ENCODE peak calls at places on chromosomes 2 and 18, in eight cellular contexts. One of them, this sample, is unnamed.

GRCh38 chr18:79903071-79903635 is 48.3 kb downstream of the SLC66A2 start:
- DNase-seq in NCI-H1092: no peak
- DNase-seq in KBM-7: no peak
- DNase-seq in tibial artery: peak; percentile 10
- DNase-seq in stimulated activated naive CD4-positive, alpha-beta T cell: no peak
- DNase-seq in M059J: no peak
- DNase-seq in memory B cell: no peak
- DNase-seq in activated T-helper 1 cell treated with anti-CD3 and anti-CD28 coated beads, Interleukin-12 subunit alpha, Interleukin-12 subunit beta, Interleukin-2, Interleukin-4 antibody, amounts not matched to agents 30 ng/mL and 10 ng/mL and 1 ng/mL, durations not matched to agents 14 hours and 24 hours and 36 hours: no peak
- DNase-seq in this sample: no peak

GRCh38 chr2:145321344-145321743 is 801.4 kb upstream of the ZEB2 start:
- DNase-seq in NCI-H1092: no peak
- DNase-seq in KBM-7: no peak
- DNase-seq in tibial artery: no peak
- DNase-seq in stimulated activated naive CD4-positive, alpha-beta T cell: no peak
- DNase-seq in M059J: no peak
- DNase-seq in memory B cell: no peak
- DNase-seq in activated T-helper 1 cell treated with anti-CD3 and anti-CD28 coated beads, Interleukin-12 subunit alpha, Interleukin-12 subunit beta, Interleukin-2, Interleukin-4 antibody, amounts not matched to agents 30 ng/mL and 10 ng/mL and 1 ng/mL, durations not matched to agents 14 hours and 24 hours and 36 hours: no peak
- DNase-seq in this sample: no peak

GRCh38 chr18:80167331-80167730 is 58.3 kb downstream of the ADNP2 start:
- DNase-seq in NCI-H1092: no peak
- DNase-seq in KBM-7: no peak
- DNase-seq in tibial artery: no peak
- DNase-seq in stimulated activated naive CD4-positive, alpha-beta T cell: no peak
- DNase-seq in M059J: no peak
- DNase-seq in memory B cell: no peak
- DNase-seq in activated T-helper 1 cell treated with anti-CD3 and anti-CD28 coated beads, Interleukin-12 subunit alpha, Interleukin-12 subunit beta, Interleukin-2, Interleukin-4 antibody, amounts not matched to agents 30 ng/mL and 10 ng/mL and 1 ng/mL, durations not matched to agents 14 hours and 24 hours and 36 hours: no peak
- DNase-seq in this sample: no peak

GRCh38 chr18:13543144-13543543 is 183.2 kb downstream of the FAM210A start:
- DNase-seq in NCI-H1092: no peak
- DNase-seq in KBM-7: no peak
- DNase-seq in tibial artery: no peak
- DNase-seq in stimulated activated naive CD4-positive, alpha-beta T cell: no peak
- DNase-seq in M059J: no peak
- DNase-seq in memory B cell: no peak
- DNase-seq in activated T-helper 1 cell treated with anti-CD3 and anti-CD28 coated beads, Interleukin-12 subunit alpha, Interleukin-12 subunit beta, Interleukin-2, Interleukin-4 antibody, amounts not matched to agents 30 ng/mL and 10 ng/mL and 1 ng/mL, durations not matched to agents 14 hours and 24 hours and 36 hours: no peak
- DNase-seq in this sample: no peak

GRCh38 chr18:11998182-11998581 is 16.9 kb downstream of the IMPA2 start:
- DNase-seq in NCI-H1092: no peak
- DNase-seq in KBM-7: no peak
- DNase-seq in tibial artery: no peak
- DNase-seq in stimulated activated naive CD4-positive, alpha-beta T cell: no peak
- DNase-seq in M059J: no peak
- DNase-seq in memory B cell: no peak
- DNase-seq in activated T-helper 1 cell treated with anti-CD3 and anti-CD28 coated beads, Interleukin-12 subunit alpha, Interleukin-12 subunit beta, Interleukin-2, Interleukin-4 antibody, amounts not matched to agents 30 ng/mL and 10 ng/mL and 1 ng/mL, durations not matched to agents 14 hours and 24 hours and 36 hours: no peak
- DNase-seq in this sample: no peak

GRCh38 chr2:233761040-233761769 is 1.1 kb downstream of the UGT1A1 start:
- DNase-seq in NCI-H1092: no peak
- DNase-seq in KBM-7: no peak
- DNase-seq in tibial artery: no peak
- DNase-seq in stimulated activated naive CD4-positive, alpha-beta T cell: no peak
- DNase-seq in M059J: peak; percentile 40
- DNase-seq in memory B cell: no peak
- DNase-seq in activated T-helper 1 cell treated with anti-CD3 and anti-CD28 coated beads, Interleukin-12 subunit alpha, Interleukin-12 subunit beta, Interleukin-2, Interleukin-4 antibody, amounts not matched to agents 30 ng/mL and 10 ng/mL and 1 ng/mL, durations not matched to agents 14 hours and 24 hours and 36 hours: no peak
- DNase-seq in this sample: no peak

GRCh38 chr18:37412757-37413156 is 152.8 kb downstream of the CELF4 start:
- DNase-seq in NCI-H1092: no peak
- DNase-seq in KBM-7: no peak
- DNase-seq in tibial artery: no peak
- DNase-seq in stimulated activated naive CD4-positive, alpha-beta T cell: no peak
- DNase-seq in M059J: no peak
- DNase-seq in memory B cell: no peak
- DNase-seq in activated T-helper 1 cell treated with anti-CD3 and anti-CD28 coated beads, Interleukin-12 subunit alpha, Interleukin-12 subunit beta, Interleukin-2, Interleukin-4 antibody, amounts not matched to agents 30 ng/mL and 10 ng/mL and 1 ng/mL, durations not matched to agents 14 hours and 24 hours and 36 hours: no peak
- DNase-seq in this sample: no peak

GRCh38 chr2:224400886-224401632 is 848 bp downstream of the FAM124B start:
- DNase-seq in NCI-H1092: no peak
- DNase-seq in KBM-7: peak; percentile 71
- DNase-seq in tibial artery: no peak
- DNase-seq in stimulated activated naive CD4-positive, alpha-beta T cell: no peak
- DNase-seq in M059J: no peak
- DNase-seq in memory B cell: no peak
- DNase-seq in activated T-helper 1 cell treated with anti-CD3 and anti-CD28 coated beads, Interleukin-12 subunit alpha, Interleukin-12 subunit beta, Interleukin-2, Interleukin-4 antibody, amounts not matched to agents 30 ng/mL and 10 ng/mL and 1 ng/mL, durations not matched to agents 14 hours and 24 hours and 36 hours: no peak
- DNase-seq in this sample: no peak

GRCh38 chr2:50782543-50782942 is 249.4 kb downstream of the NRXN1 start:
- DNase-seq in NCI-H1092: no peak
- DNase-seq in KBM-7: no peak
- DNase-seq in tibial artery: no peak
- DNase-seq in stimulated activated naive CD4-positive, alpha-beta T cell: no peak
- DNase-seq in M059J: no peak
- DNase-seq in memory B cell: no peak
- DNase-seq in activated T-helper 1 cell treated with anti-CD3 and anti-CD28 coated beads, Interleukin-12 subunit alpha, Interleukin-12 subunit beta, Interleukin-2, Interleukin-4 antibody, amounts not matched to agents 30 ng/mL and 10 ng/mL and 1 ng/mL, durations not matched to agents 14 hours and 24 hours and 36 hours: no peak
- DNase-seq in this sample: no peak

GRCh38 chr2:219598308-219599078 is 836 bp downstream of the STK11IP start:
- DNase-seq in NCI-H1092: no peak
- DNase-seq in KBM-7: no peak
- DNase-seq in tibial artery: no peak
- DNase-seq in stimulated activated naive CD4-positive, alpha-beta T cell: no peak
- DNase-seq in M059J: peak; percentile 23
- DNase-seq in memory B cell: no peak
- DNase-seq in activated T-helper 1 cell treated with anti-CD3 and anti-CD28 coated beads, Interleukin-12 subunit alpha, Interleukin-12 subunit beta, Interleukin-2, Interleukin-4 antibody, amounts not matched to agents 30 ng/mL and 10 ng/mL and 1 ng/mL, durations not matched to agents 14 hours and 24 hours and 36 hours: no peak
- DNase-seq in this sample: peak; percentile 71

GRCh38 chr2:42554392-42554791 is 14.0 kb upstream of the MTA3 start:
- DNase-seq in NCI-H1092: no peak
- DNase-seq in KBM-7: no peak
- DNase-seq in tibial artery: no peak
- DNase-seq in stimulated activated naive CD4-positive, alpha-beta T cell: no peak
- DNase-seq in M059J: no peak
- DNase-seq in memory B cell: no peak
- DNase-seq in activated T-helper 1 cell treated with anti-CD3 and anti-CD28 coated beads, Interleukin-12 subunit alpha, Interleukin-12 subunit beta, Interleukin-2, Interleukin-4 antibody, amounts not matched to agents 30 ng/mL and 10 ng/mL and 1 ng/mL, durations not matched to agents 14 hours and 24 hours and 36 hours: no peak
- DNase-seq in this sample: no peak

GRCh38 chr2:127541849-127542630 is 6.6 kb downstream of the MYO7B start:
- DNase-seq in NCI-H1092: no peak
- DNase-seq in KBM-7: no peak
- DNase-seq in tibial artery: no peak
- DNase-seq in stimulated activated naive CD4-positive, alpha-beta T cell: no peak
- DNase-seq in M059J: no peak
- DNase-seq in memory B cell: no peak
- DNase-seq in activated T-helper 1 cell treated with anti-CD3 and anti-CD28 coated beads, Interleukin-12 subunit alpha, Interleukin-12 subunit beta, Interleukin-2, Interleukin-4 antibody, amounts not matched to agents 30 ng/mL and 10 ng/mL and 1 ng/mL, durations not matched to agents 14 hours and 24 hours and 36 hours: no peak
- DNase-seq in this sample: no peak

GRCh38 chr2:10584242-10584753 is 105.5 kb downstream of the NOL10 start:
- DNase-seq in NCI-H1092: no peak
- DNase-seq in KBM-7: no peak
- DNase-seq in tibial artery: no peak
- DNase-seq in stimulated activated naive CD4-positive, alpha-beta T cell: no peak
- DNase-seq in M059J: peak; percentile 78
- DNase-seq in memory B cell: no peak
- DNase-seq in activated T-helper 1 cell treated with anti-CD3 and anti-CD28 coated beads, Interleukin-12 subunit alpha, Interleukin-12 subunit beta, Interleukin-2, Interleukin-4 antibody, amounts not matched to agents 30 ng/mL and 10 ng/mL and 1 ng/mL, durations not matched to agents 14 hours and 24 hours and 36 hours: no peak
- DNase-seq in this sample: no peak

GRCh38 chr2:233841183-233841582 is 13.2 kb downstream of the HJURP start:
- DNase-seq in NCI-H1092: no peak
- DNase-seq in KBM-7: no peak
- DNase-seq in tibial artery: no peak
- DNase-seq in stimulated activated naive CD4-positive, alpha-beta T cell: no peak
- DNase-seq in M059J: no peak
- DNase-seq in memory B cell: no peak
- DNase-seq in activated T-helper 1 cell treated with anti-CD3 and anti-CD28 coated beads, Interleukin-12 subunit alpha, Interleukin-12 subunit beta, Interleukin-2, Interleukin-4 antibody, amounts not matched to agents 30 ng/mL and 10 ng/mL and 1 ng/mL, durations not matched to agents 14 hours and 24 hours and 36 hours: no peak
- DNase-seq in this sample: no peak

GRCh38 chr18:48832961-48833700 is 117.6 kb downstream of the SMAD7 start:
- DNase-seq in NCI-H1092: no peak
- DNase-seq in KBM-7: peak; percentile 61
- DNase-seq in tibial artery: peak; percentile 42
- DNase-seq in stimulated activated naive CD4-positive, alpha-beta T cell: no peak
- DNase-seq in M059J: peak; percentile 99
- DNase-seq in memory B cell: no peak
- DNase-seq in activated T-helper 1 cell treated with anti-CD3 and anti-CD28 coated beads, Interleukin-12 subunit alpha, Interleukin-12 subunit beta, Interleukin-2, Interleukin-4 antibody, amounts not matched to agents 30 ng/mL and 10 ng/mL and 1 ng/mL, durations not matched to agents 14 hours and 24 hours and 36 hours: no peak
- DNase-seq in this sample: no peak

GRCh38 chr2:20153131-20153851 is 71.6 kb downstream of the SDC1 start:
- DNase-seq in NCI-H1092: no peak
- DNase-seq in KBM-7: no peak
- DNase-seq in tibial artery: no peak
- DNase-seq in stimulated activated naive CD4-positive, alpha-beta T cell: no peak
- DNase-seq in M059J: no peak
- DNase-seq in memory B cell: no peak
- DNase-seq in activated T-helper 1 cell treated with anti-CD3 and anti-CD28 coated beads, Interleukin-12 subunit alpha, Interleukin-12 subunit beta, Interleukin-2, Interleukin-4 antibody, amounts not matched to agents 30 ng/mL and 10 ng/mL and 1 ng/mL, durations not matched to agents 14 hours and 24 hours and 36 hours: no peak
- DNase-seq in this sample: no peak

GRCh38 chr2:30266051-30266621 is 34.8 kb downstream of the LBH start:
- DNase-seq in NCI-H1092: no peak
- DNase-seq in KBM-7: peak; percentile 66
- DNase-seq in tibial artery: peak; percentile 31
- DNase-seq in stimulated activated naive CD4-positive, alpha-beta T cell: peak; percentile 65
- DNase-seq in M059J: peak; percentile 36
- DNase-seq in memory B cell: peak; percentile 33
- DNase-seq in activated T-helper 1 cell treated with anti-CD3 and anti-CD28 coated beads, Interleukin-12 subunit alpha, Interleukin-12 subunit beta, Interleukin-2, Interleukin-4 antibody, amounts not matched to agents 30 ng/mL and 10 ng/mL and 1 ng/mL, durations not matched to agents 14 hours and 24 hours and 36 hours: peak; percentile 51
- DNase-seq in this sample: no peak